ENCODE peak calls at places on chromosomes 16 and 17, in nine cellular contexts. V is AML-193; I is effector memory CD4-positive, alpha-beta T cell; F is left ventricle myocardium superior; U is stimulated activated CD4-positive, alpha-beta T cell treated with anti-CD3 and anti-CD28 coated beads, Interleukin-1b, Interleukin-23, amount 100 ng/mL, for 24 hours; L is CD8-positive, alpha-beta T cell; N is memory B cell; K is NCI-H460; S is NCI-H774. J is an unnamed sample.

GRCh38 chr16:65600046-65600445 is 478.2 kb upstream of the CDH11 start:
- DNase-seq in V (no peak), I (no peak), F (no peak), U (no peak), L (no peak), N (no peak), K (no peak), S (no peak), J (no peak)

GRCh38 chr17:62819511-62820221 is 11.6 kb upstream of the MARCHF10 start:
- DNase-seq in V (no peak), I (no peak), F (peak), U (no peak), L (no peak), N (no peak), K (peak), S (peak), J (peak)

GRCh38 chr17:28948873-28949184 is 2.5 kb downstream of the PHF12 start:
- DNase-seq in V (no peak), I (no peak), F (no peak), U (no peak), L (peak), N (no peak), K (no peak), S (no peak), J (no peak)

GRCh38 chr17:28204751-28205150 is 114.2 kb upstream of the TMEM97 start:
- DNase-seq in V (no peak), I (no peak), F (no peak), U (no peak), L (no peak), N (no peak), K (no peak), S (no peak), J (no peak)

GRCh38 chr16:74309789-74310781 is 13.5 kb downstream of the PSMD7 start:
- DNase-seq in V (peak), I (no peak), F (no peak), U (no peak), L (no peak), N (peak), K (peak), S (peak), J (peak)

GRCh38 chr16:30063893-30064745 is 1.4 kb upstream of the ALDOA start:
- DNase-seq in V (peak), I (peak), F (peak), U (peak), L (peak), N (peak), K (peak), S (peak), J (peak)

GRCh38 chr16:31061126-31061812 is 12.8 kb downstream of the ZNF668 start:
- DNase-seq in V (no peak), I (no peak), F (no peak), U (no peak), L (no peak), N (no peak), K (no peak), S (no peak), J (no peak)

GRCh38 chr17:32393904-32394303 is 43.9 kb downstream of the ZNF207 start:
- DNase-seq in V (no peak), I (no peak), F (no peak), U (no peak), L (no peak), N (no peak), K (no peak), S (no peak), J (no peak)

GRCh38 chr16:30381351-30382041 is 865 bp downstream of the SEPTIN1 start:
- DNase-seq in V (no peak), I (no peak), F (peak), U (peak), L (no peak), N (no peak), K (no peak), S (no peak), J (no peak)

GRCh38 chr17:4944554-4945175 is 3.7 kb downstream of the PFN1 start:
- DNase-seq in V (no peak), I (no peak), F (no peak), U (peak), L (peak), N (no peak), K (no peak), S (no peak), J (no peak)

GRCh38 chr17:28370035-28370743 is at the start of gene VTN:
- DNase-seq in V (peak), I (no peak), F (peak), U (no peak), L (no peak), N (no peak), K (peak), S (no peak), J (no peak)

GRCh38 chr16:72739577-72739976 is 308.4 kb downstream of the ZFHX3 start:
- DNase-seq in V (no peak), I (no peak), F (no peak), U (no peak), L (no peak), N (no peak), K (no peak), S (no peak), J (peak)

GRCh38 chr17:61647044-61647443 is 56.0 kb upstream of the NACA2 start:
- DNase-seq in V (no peak), I (no peak), F (no peak), U (no peak), L (no peak), N (no peak), K (no peak), S (no peak), J (peak)

GRCh38 chr17:28188841-28189263 is 130.1 kb upstream of the TMEM97 start:
- DNase-seq in V (no peak), I (no peak), F (no peak), U (no peak), L (no peak), N (no peak), K (no peak), S (peak), J (no peak)

GRCh38 chr17:27244481-27245223 is 49.3 kb upstream of the WSB1 start:
- DNase-seq in V (peak), I (no peak), F (peak), U (no peak), L (no peak), N (no peak), K (peak), S (no peak), J (peak)

GRCh38 chr17:39648876-39649430 is 12.0 kb downstream of the STARD3 start:
- DNase-seq in V (peak), I (no peak), F (no peak), U (no peak), L (no peak), N (no peak), K (no peak), S (no peak), J (no peak)

GRCh38 chr16:230949-231348 is 1.7 kb upstream of the LUC7L start:
- DNase-seq in V (no peak), I (no peak), F (no peak), U (no peak), L (no peak), N (no peak), K (no peak), S (no peak), J (no peak)

GRCh38 chr17:29216181-29216580 is 30.5 kb upstream of the CRYBA1 start:
- DNase-seq in V (no peak), I (no peak), F (no peak), U (no peak), L (no peak), N (no peak), K (no peak), S (no peak), J (no peak)

GRCh38 chr17:55722742-55723487 is at the start of gene TMEM100:
- DNase-seq in V (no peak), I (no peak), F (peak), U (no peak), L (no peak), N (no peak), K (no peak), S (no peak), J (peak)

GRCh38 chr16:50680907-50681885 is at the start of gene SNX20:
- DNase-seq in V (peak), I (peak), F (peak), U (peak), L (peak), N (peak), K (no peak), S (no peak), J (no peak)

GRCh38 chr17:29694923-29695563 is 72.3 kb upstream of the CORO6 start:
- DNase-seq in V (no peak), I (no peak), F (no peak), U (no peak), L (no peak), N (no peak), K (no peak), S (no peak), J (no peak)

GRCh38 chr17:15886804-15887203 is 58.1 kb upstream of the ADORA2B start:
- DNase-seq in V (no peak), I (no peak), F (no peak), U (no peak), L (no peak), N (no peak), K (no peak), S (no peak), J (no peak)

GRCh38 chr17:79224903-79225302 is 150.3 kb downstream of the ENGASE start:
- DNase-seq in V (no peak), I (no peak), F (no peak), U (no peak), L (no peak), N (no peak), K (no peak), S (no peak), J (no peak)

GRCh38 chr16:59573528-59574271 is 839.6 kb upstream of the GOT2 start:
- DNase-seq in V (no peak), I (no peak), F (no peak), U (no peak), L (no peak), N (no peak), K (peak), S (no peak), J (peak)

GRCh38 chr17:75013077-75013391 is 564 bp downstream of the MRPL58 start:
- DNase-seq in V (no peak), I (no peak), F (no peak), U (no peak), L (no peak), N (no peak), K (no peak), S (no peak), J (no peak)

GRCh38 chr17:35447494-35447893 is 1.1 kb downstream of the SLFN13 start:
- DNase-seq in V (no peak), I (no peak), F (no peak), U (no peak), L (no peak), N (no peak), K (no peak), S (no peak), J (no peak)

J was measured in GM03348.